ENCODE peak calls at places on chromosome 11, in nine cellular contexts. G is WERI-Rb-1, P is left ventricle myocardium inferior, B is lower lobe of right lung, T is cardiac muscle cell, N is cardiac fibroblast, R is IMR-90, U is nephron progenitor cell, V is foreskin fibroblast. O is an unnamed sample.

GRCh38 chr11:36743039-36743438 is 145.0 kb upstream of the RAG2 start:
- DNase-seq in U (no peak), B (no peak), T (no peak), R (no peak), V (no peak), P (no peak), N (no peak), G (no peak), O (no peak)

GRCh38 chr11:3126207-3126865 is 38.8 kb downstream of the OSBPL5 start:
- DNase-seq in B (peak), T (no peak), P (peak), N (no peak), V (no peak), U (peak), G (no peak), R (no peak), O (no peak)

GRCh38 chr11:8025123-8025522 is 38.0 kb downstream of the EIF3F start:
- DNase-seq in P (no peak), G (no peak), V (no peak), T (no peak), R (peak), B (no peak), N (no peak), U (no peak), O (no peak)

GRCh38 chr11:73931039-73931645 is 19.7 kb upstream of the DNAJB13 start:
- DNase-seq in B (no peak), V (peak), P (no peak), T (peak), U (peak), R (peak), G (peak), N (peak), O (no peak)

GRCh38 chr11:15236514-15236913 is 121.8 kb downstream of the INSC start:
- DNase-seq in N (no peak), P (no peak), B (no peak), G (no peak), U (no peak), T (no peak), V (no peak), R (no peak), O (no peak)

GRCh38 chr11:122069946-122070345 is 46.1 kb downstream of the BLID start:
- DNase-seq in T (peak), V (peak), G (peak), B (peak), U (peak), R (peak), N (peak), P (peak), O (no peak)

GRCh38 chr11:116199182-116199581 is 573.6 kb downstream of the BUD13 start:
- DNase-seq in V (no peak), T (no peak), P (peak), U (no peak), N (no peak), G (peak), B (no peak), R (no peak), O (peak)

GRCh38 chr11:44527476-44527875 is 38.0 kb upstream of the CD82 start:
- DNase-seq in P (peak), N (no peak), B (no peak), V (no peak), T (peak), R (no peak), U (no peak), G (no peak), O (no peak)

GRCh38 chr11:71238285-71238875 is 14.0 kb downstream of the SHANK2 start:
- DNase-seq in R (no peak), N (no peak), B (no peak), P (no peak), T (no peak), V (no peak), U (no peak), G (no peak), O (no peak)

GRCh38 chr11:86594746-86595145 is 77.7 kb downstream of the ME3 start:
- DNase-seq in T (no peak), V (peak), B (no peak), G (no peak), U (no peak), P (no peak), R (peak), N (peak), O (no peak)

GRCh38 chr11:115333106-115333505 is 171.1 kb downstream of the CADM1 start:
- DNase-seq in V (peak), N (peak), T (no peak), P (no peak), U (no peak), G (no peak), R (peak), B (no peak), O (no peak)

GRCh38 chr11:2519879-2520735 is 75.3 kb downstream of the KCNQ1 start:
- DNase-seq in B (peak), T (no peak), R (no peak), N (no peak), U (no peak), G (peak), P (peak), V (no peak), O (no peak)

GRCh38 chr11:17810736-17811135 is 76.2 kb downstream of the KCNC1 start:
- DNase-seq in N (peak), G (no peak), P (no peak), U (peak), V (peak), T (peak), R (peak), B (no peak), O (no peak)

GRCh38 chr11:11701070-11701469 is 79.3 kb upstream of the GALNT18 start:
- DNase-seq in R (peak), U (no peak), G (no peak), P (no peak), V (peak), B (no peak), N (peak), T (no peak), O (no peak)

GRCh38 chr11:11415786-11416390 is 62.8 kb upstream of the CSNK2A3 start:
- DNase-seq in G (no peak), R (no peak), N (no peak), P (no peak), V (no peak), T (peak), U (no peak), B (no peak), O (no peak)

GRCh38 chr11:13260196-13260962 is 17.2 kb upstream of the BMAL1 start:
- DNase-seq in T (no peak), V (no peak), B (no peak), P (no peak), R (no peak), N (peak), U (no peak), G (no peak), O (no peak)

GRCh38 chr11:131886201-131886600 is 515.8 kb downstream of the NTM start:
- DNase-seq in B (no peak), P (no peak), G (no peak), V (no peak), R (no peak), N (no peak), T (peak), U (no peak), O (no peak)

GRCh38 chr11:115255006-115255762 is 249.0 kb downstream of the CADM1 start:
- DNase-seq in B (no peak), T (no peak), N (no peak), U (no peak), P (no peak), V (no peak), R (no peak), G (no peak), O (no peak)

GRCh38 chr11:69301491-69302401 is 7.8 kb downstream of the MYEOV start:
- DNase-seq in U (no peak), B (peak), T (peak), P (no peak), G (no peak), V (peak), N (peak), R (peak), O (no peak)

GRCh38 chr11:14700593-14700992 is 57.0 kb downstream of the PDE3B start:
- DNase-seq in R (no peak), U (no peak), B (no peak), V (no peak), P (no peak), T (no peak), G (no peak), N (no peak), O (no peak)

GRCh38 chr11:116073854-116074837 is 569.9 kb upstream of the CADM1 start:
- DNase-seq in U (no peak), V (no peak), R (no peak), B (no peak), P (peak), G (peak), T (peak), N (peak), O (no peak)

GRCh38 chr11:108224908-108225786 is 2.3 kb downstream of the ATM start:
- DNase-seq in V (peak), P (no peak), B (no peak), R (no peak), U (no peak), N (no peak), T (no peak), G (no peak), O (no peak)

GRCh38 chr11:130554241-130555055 is 106.0 kb downstream of the ADAMTS15 start:
- DNase-seq in N (peak), U (no peak), B (no peak), P (no peak), G (no peak), T (no peak), R (peak), V (peak), O (no peak)

GRCh38 chr11:66985508-66986177 is 10.5 kb downstream of the C11orf86 start:
- DNase-seq in G (no peak), B (no peak), U (no peak), P (peak), T (no peak), R (no peak), V (no peak), N (no peak), O (no peak)

GRCh38 chr11:68750197-68750987 is 928 bp downstream of the TESMIN start:
- DNase-seq in T (no peak), G (no peak), V (no peak), R (no peak), N (no peak), P (no peak), U (peak), B (peak), O (no peak)

DNA sequence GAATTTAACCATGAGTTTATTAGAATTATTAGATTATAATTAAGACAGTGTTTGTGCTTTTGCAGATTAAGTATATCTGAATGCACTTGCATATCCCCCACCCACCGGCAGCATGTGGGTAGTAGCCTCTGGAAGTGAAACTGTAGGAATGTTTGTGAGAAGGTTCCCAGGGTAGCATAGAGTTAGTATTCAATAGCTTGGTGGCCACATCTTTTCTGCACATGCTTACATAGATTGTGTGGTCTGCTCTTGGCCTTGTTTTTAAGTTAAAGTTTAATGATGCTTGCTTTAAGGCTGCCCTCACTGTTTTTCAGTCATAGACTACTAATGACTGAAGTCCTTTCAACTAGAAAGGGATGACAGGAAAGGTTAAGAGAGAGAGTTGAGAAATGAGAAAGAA is 137.0 kb downstream of the ARHGAP42 start:
- DNase-seq in T (peak), V (no peak), G (no peak), U (no peak), N (no peak), R (no peak), B (no peak), P (no peak), O (no peak)
- TF ChIP-seq CTCF in T (no peak), V (no peak), G (no peak), U (no peak), N (no peak), R (no peak), B (no peak), P (no peak), O (no peak)

GRCh38 chr11:783581-784015 is 6.3 kb downstream of the CEND1 start:
- DNase-seq in N (peak), R (peak), U (peak), P (peak), G (peak), B (peak), T (peak), V (peak), O (peak)
- TF ChIP-seq CTCF in N (peak), R (peak), U (peak), P (peak), G (peak), B (peak), T (peak), V (peak), O (peak)

DNA sequence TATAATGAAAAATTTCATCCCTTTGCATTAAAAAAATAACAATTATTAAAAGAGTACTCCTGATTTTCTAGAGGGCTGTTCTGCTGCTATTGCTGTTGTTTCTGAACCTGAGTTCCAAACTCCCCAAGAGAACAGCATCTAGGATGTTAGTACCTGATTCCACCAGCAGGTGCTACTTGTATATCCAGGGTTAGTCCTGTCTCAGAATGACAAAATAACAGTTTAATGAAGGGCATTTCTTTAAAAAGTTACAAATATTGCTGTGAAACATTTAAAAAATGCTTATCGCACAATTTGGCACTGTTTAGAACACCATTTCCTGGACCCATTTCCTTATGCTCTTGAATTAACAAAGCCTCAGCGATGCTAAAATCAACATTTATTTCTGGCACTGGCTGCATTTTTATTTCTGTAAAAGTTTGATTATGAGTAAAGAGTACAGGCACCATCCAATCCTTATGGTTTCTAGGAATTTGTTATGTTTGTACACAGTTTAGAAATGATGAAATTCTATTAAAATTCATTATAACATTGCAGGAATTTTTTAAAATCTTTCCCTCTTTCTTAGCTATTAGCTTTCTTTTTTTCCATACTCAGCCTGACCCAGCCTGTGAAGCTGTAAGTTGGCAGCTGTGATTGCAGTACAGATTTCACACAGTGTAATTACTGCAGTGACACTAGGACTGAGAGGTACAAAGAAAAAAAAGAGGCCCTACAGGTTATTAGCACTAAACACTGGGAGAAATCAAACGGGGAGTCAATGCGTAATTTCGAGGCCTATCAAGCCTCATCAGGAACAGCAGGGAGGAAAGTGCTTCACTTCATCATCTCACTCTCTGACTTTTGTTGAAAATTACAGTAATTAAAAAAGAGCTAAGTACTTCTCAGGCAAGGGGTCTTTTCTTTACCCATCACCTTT is 208.8 kb downstream of the DCDC1 start:
- DNase-seq in V (no peak), G (no peak), U (no peak), R (no peak), T (no peak), B (no peak), N (peak), P (no peak), O (no peak)
- TF ChIP-seq CTCF in V (peak), G (peak), U (peak), R (no peak), T (peak), B (peak), N (peak), P (peak), O (no peak)

DNA sequence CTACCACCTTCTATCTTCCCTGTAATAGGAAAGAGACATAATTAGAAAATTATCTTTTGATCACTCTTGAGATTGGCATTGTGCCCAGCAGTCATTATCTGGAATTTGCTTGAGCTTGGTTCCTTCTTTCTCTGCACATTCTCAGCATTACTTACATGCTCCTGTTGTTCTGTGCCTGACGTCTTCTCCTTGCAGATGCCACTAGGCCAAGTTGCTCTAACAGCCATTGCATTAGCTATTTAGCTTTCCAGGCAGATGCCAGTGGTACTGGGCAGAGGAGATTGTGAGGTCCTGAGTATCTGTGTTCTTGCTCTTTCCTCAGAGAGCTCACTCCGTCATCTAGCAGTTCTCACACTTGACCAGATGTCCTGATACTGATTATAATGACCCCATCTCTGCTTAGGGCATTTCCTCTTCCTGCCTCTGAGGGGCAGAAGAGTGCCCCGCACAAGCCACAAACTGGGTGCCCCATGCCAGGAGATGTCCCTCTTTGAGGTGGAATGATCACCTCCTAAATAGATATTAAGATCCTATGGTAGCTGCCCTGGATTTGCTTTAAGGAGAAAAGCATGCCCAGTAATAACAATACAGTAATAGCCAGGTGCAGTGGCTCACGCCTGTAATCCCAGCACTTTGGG is 30.7 kb downstream of the ARHGAP1 start:
- DNase-seq in N (no peak), P (no peak), T (no peak), U (no peak), V (peak), B (no peak), R (no peak), G (peak), O (no peak)
- TF ChIP-seq CTCF in N (peak), P (peak), T (peak), U (no peak), V (no peak), B (peak), R (peak), G (peak), O (peak)

DNA sequence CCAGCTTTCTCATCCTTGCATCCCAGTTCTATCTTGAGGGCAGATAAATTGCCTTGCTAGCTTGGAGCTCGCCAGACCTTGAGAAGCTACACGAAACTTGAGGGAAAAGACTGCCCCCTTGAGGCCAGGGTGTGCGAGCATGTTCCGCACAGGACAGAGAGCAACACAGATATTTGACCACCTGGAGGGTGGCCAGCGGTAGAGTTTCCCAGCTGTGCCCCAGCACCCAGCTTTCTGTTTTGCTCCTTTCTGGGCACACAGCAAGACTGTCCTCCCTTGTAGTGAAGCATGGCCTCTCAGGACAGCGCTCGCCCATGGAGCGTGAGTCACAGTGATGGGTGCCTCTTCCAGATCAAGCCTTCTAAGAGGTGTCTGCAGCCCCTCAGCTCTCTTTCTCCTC is 23.5 kb downstream of the SPATA19 start:
- DNase-seq in B (no peak), U (peak), G (peak), P (peak), R (no peak), V (no peak), N (peak), T (peak), O (peak)
- TF ChIP-seq CTCF in B (peak), U (peak), G (peak), P (peak), R (no peak), V (no peak), N (no peak), T (peak), O (peak)

GRCh38 chr11:19661827-19662226 is 50.8 kb upstream of the NAV2 start:
- DNase-seq in U (no peak), V (no peak), R (no peak), N (no peak), B (no peak), T (no peak), P (no peak), G (no peak), O (no peak)

GRCh38 chr11:19659529-19659928 is 53.1 kb upstream of the NAV2 start:
- DNase-seq in R (no peak), G (no peak), P (no peak), V (no peak), T (no peak), U (no peak), B (no peak), N (no peak), O (no peak)

GRCh38 chr11:19656140-19656541 is 56.5 kb upstream of the NAV2 start:
- DNase-seq in V (no peak), P (no peak), T (no peak), R (no peak), G (no peak), U (no peak), B (no peak), N (no peak), O (no peak)

GRCh38 chr11:19660076-19660475 is 52.6 kb upstream of the NAV2 start:
- DNase-seq in R (peak), U (no peak), P (no peak), N (peak), G (no peak), V (peak), T (no peak), B (no peak), O (no peak)

DNA sequence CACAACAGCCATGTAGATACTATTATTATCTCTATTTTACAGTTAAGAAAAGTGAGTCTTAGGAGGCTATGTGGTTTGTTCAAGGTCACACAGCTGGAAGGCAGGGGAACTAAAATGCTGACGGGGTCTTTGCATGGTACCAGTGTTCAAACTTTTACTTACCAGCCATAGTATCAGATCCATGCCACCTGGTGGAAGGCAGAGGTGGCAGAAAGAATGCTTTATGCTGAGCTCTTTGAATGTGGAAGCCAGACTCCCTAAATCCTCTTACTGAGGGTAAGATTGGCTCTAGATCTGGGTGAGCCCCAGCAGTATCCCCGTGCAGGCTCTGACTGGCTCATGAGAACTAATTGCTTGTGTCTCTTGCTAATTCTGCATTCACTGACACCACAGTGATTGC is 54.3 kb upstream of the NAV2 start:
- DNase-seq in T (no peak), R (no peak), P (no peak), V (no peak), G (peak), B (no peak), U (no peak), N (no peak), O (no peak)
- TF ChIP-seq CTCF in T (no peak), R (no peak), P (peak), V (no peak), G (peak), B (no peak), U (no peak), N (peak), O (peak)

DNA sequence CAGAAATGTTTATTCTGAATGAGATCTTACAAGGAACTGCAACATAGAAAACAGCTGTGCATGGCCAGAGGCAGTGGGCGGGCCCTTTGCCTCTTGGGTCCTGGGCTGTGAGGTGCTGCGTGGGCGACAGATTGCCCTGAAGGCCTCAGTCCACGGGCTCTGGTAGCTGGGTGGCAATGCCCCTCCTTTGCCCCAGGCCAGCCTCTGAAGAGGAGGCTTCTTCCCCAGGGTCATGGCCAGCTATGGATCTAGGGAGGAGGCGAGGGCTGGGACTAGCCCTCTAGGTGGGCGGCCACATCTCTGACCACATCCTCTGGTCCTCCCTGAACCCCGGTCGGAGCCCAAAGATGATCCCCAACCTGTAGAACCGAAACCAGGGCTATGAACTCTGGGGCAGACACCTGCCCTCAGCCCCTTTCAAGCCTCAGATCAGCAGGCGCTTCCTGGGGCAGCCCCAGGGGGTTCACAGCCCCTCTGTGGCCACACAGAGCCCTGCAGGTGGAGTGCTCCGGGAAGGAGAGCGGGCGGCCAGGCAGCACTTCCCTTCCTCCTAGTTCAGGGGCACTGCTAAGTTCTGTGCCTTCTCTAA is 6.6 kb upstream of the CDC42BPG start:
- DNase-seq in V (peak), U (no peak), B (no peak), P (no peak), R (no peak), T (no peak), N (no peak), G (no peak), O (no peak)
- TF ChIP-seq CTCF in V (no peak), U (no peak), B (no peak), P (no peak), R (no peak), T (no peak), N (no peak), G (no peak), O (no peak)